ENCODE peak calls at places on chromosomes 13 and 19, in nine cellular contexts. One of them, this sample, is unnamed.

GRCh38 chr19:16258440-16258903 is 60.8 kb downstream of the AP1M1 start:
- DNase-seq in putamen: peak; percentile 45
- DNase-seq in small intestine: no peak
- DNase-seq in effector memory CD4-positive, alpha-beta T cell: no peak
- DNase-seq in lower leg skin: peak; percentile 68
- DNase-seq in stimulated activated CD4-positive, alpha-beta T cell treated with anti-CD3 and anti-CD28 coated beads, Interleukin-4, amount 100 ng/mL, for 4 hours: no peak
- DNase-seq in CD8-positive, alpha-beta memory T cell: no peak
- DNase-seq in stomach: peak; percentile 68
- DNase-seq in B cell: no peak
- DNase-seq in this sample: no peak

GRCh38 chr13:99471231-99472202 is 29.8 kb upstream of the TM9SF2 start:
- DNase-seq in lower leg skin: no peak
- DNase-seq in putamen: peak; percentile 25
- DNase-seq in CD8-positive, alpha-beta memory T cell: no peak
- DNase-seq in effector memory CD4-positive, alpha-beta T cell: no peak
- DNase-seq in B cell: no peak
- DNase-seq in stimulated activated CD4-positive, alpha-beta T cell treated with anti-CD3 and anti-CD28 coated beads, Interleukin-4, amount 100 ng/mL, for 4 hours: no peak
- DNase-seq in stomach: no peak
- DNase-seq in small intestine: no peak
- DNase-seq in this sample: no peak

GRCh38 chr19:23273022-23273593 is 22.9 kb upstream of the ZNF724 start:
- DNase-seq in small intestine: no peak
- DNase-seq in effector memory CD4-positive, alpha-beta T cell: no peak
- DNase-seq in CD8-positive, alpha-beta memory T cell: no peak
- DNase-seq in B cell: no peak
- DNase-seq in lower leg skin: no peak
- DNase-seq in stimulated activated CD4-positive, alpha-beta T cell treated with anti-CD3 and anti-CD28 coated beads, Interleukin-4, amount 100 ng/mL, for 4 hours: no peak
- DNase-seq in putamen: peak; percentile 22
- DNase-seq in stomach: no peak
- DNase-seq in this sample: peak; percentile 25

GRCh38 chr13:58239774-58240268 is 608.3 kb downstream of the PCDH17 start:
- DNase-seq in stomach: no peak
- DNase-seq in B cell: no peak
- DNase-seq in lower leg skin: no peak
- DNase-seq in effector memory CD4-positive, alpha-beta T cell: no peak
- DNase-seq in stimulated activated CD4-positive, alpha-beta T cell treated with anti-CD3 and anti-CD28 coated beads, Interleukin-4, amount 100 ng/mL, for 4 hours: no peak
- DNase-seq in small intestine: no peak
- DNase-seq in putamen: no peak
- DNase-seq in CD8-positive, alpha-beta memory T cell: no peak
- DNase-seq in this sample: no peak

GRCh38 chr13:33263976-33264619 is 21.5 kb downstream of the STARD13 start:
- DNase-seq in small intestine: no peak
- DNase-seq in effector memory CD4-positive, alpha-beta T cell: no peak
- DNase-seq in putamen: no peak
- DNase-seq in stomach: no peak
- DNase-seq in B cell: no peak
- DNase-seq in stimulated activated CD4-positive, alpha-beta T cell treated with anti-CD3 and anti-CD28 coated beads, Interleukin-4, amount 100 ng/mL, for 4 hours: no peak
- DNase-seq in CD8-positive, alpha-beta memory T cell: no peak
- DNase-seq in lower leg skin: no peak
- DNase-seq in this sample: no peak

GRCh38 chr19:19379527-19379926 is 25.9 kb upstream of the GATAD2A start:
- DNase-seq in effector memory CD4-positive, alpha-beta T cell: no peak
- DNase-seq in stimulated activated CD4-positive, alpha-beta T cell treated with anti-CD3 and anti-CD28 coated beads, Interleukin-4, amount 100 ng/mL, for 4 hours: no peak
- DNase-seq in small intestine: no peak
- DNase-seq in putamen: no peak
- DNase-seq in CD8-positive, alpha-beta memory T cell: no peak
- DNase-seq in B cell: no peak
- DNase-seq in lower leg skin: no peak
- DNase-seq in stomach: no peak
- DNase-seq in this sample: no peak

GRCh38 chr13:72686766-72687165 is 40.7 kb downstream of the MZT1 start:
- DNase-seq in stimulated activated CD4-positive, alpha-beta T cell treated with anti-CD3 and anti-CD28 coated beads, Interleukin-4, amount 100 ng/mL, for 4 hours: no peak
- DNase-seq in CD8-positive, alpha-beta memory T cell: no peak
- DNase-seq in stomach: no peak
- DNase-seq in putamen: no peak
- DNase-seq in lower leg skin: no peak
- DNase-seq in effector memory CD4-positive, alpha-beta T cell: no peak
- DNase-seq in small intestine: no peak
- DNase-seq in B cell: no peak
- DNase-seq in this sample: no peak

GRCh38 chr19:45820413-45821102 is 5.5 kb upstream of the RSPH6A start:
- DNase-seq in B cell: no peak
- DNase-seq in stomach: no peak
- DNase-seq in lower leg skin: no peak
- DNase-seq in putamen: no peak
- DNase-seq in small intestine: no peak
- DNase-seq in CD8-positive, alpha-beta memory T cell: no peak
- DNase-seq in stimulated activated CD4-positive, alpha-beta T cell treated with anti-CD3 and anti-CD28 coated beads, Interleukin-4, amount 100 ng/mL, for 4 hours: no peak
- DNase-seq in effector memory CD4-positive, alpha-beta T cell: no peak
- DNase-seq in this sample: no peak

GRCh38 chr19:14165986-14166385 is 29.6 kb upstream of the ASF1B start:
- DNase-seq in stomach: no peak
- DNase-seq in putamen: no peak
- DNase-seq in lower leg skin: no peak
- DNase-seq in B cell: no peak
- DNase-seq in effector memory CD4-positive, alpha-beta T cell: no peak
- DNase-seq in stimulated activated CD4-positive, alpha-beta T cell treated with anti-CD3 and anti-CD28 coated beads, Interleukin-4, amount 100 ng/mL, for 4 hours: no peak
- DNase-seq in CD8-positive, alpha-beta memory T cell: peak; percentile 32
- DNase-seq in small intestine: no peak
- DNase-seq in this sample: no peak

GRCh38 chr13:43134896-43135295 is 111.5 kb downstream of the DNAJC15 start:
- DNase-seq in stimulated activated CD4-positive, alpha-beta T cell treated with anti-CD3 and anti-CD28 coated beads, Interleukin-4, amount 100 ng/mL, for 4 hours: no peak
- DNase-seq in lower leg skin: no peak
- DNase-seq in effector memory CD4-positive, alpha-beta T cell: no peak
- DNase-seq in stomach: no peak
- DNase-seq in CD8-positive, alpha-beta memory T cell: no peak
- DNase-seq in small intestine: no peak
- DNase-seq in B cell: no peak
- DNase-seq in putamen: no peak
- DNase-seq in this sample: no peak

GRCh38 chr19:28670894-28671293 is 542.1 kb downstream of the UQCRFS1 start:
- DNase-seq in putamen: no peak
- DNase-seq in CD8-positive, alpha-beta memory T cell: no peak
- DNase-seq in stimulated activated CD4-positive, alpha-beta T cell treated with anti-CD3 and anti-CD28 coated beads, Interleukin-4, amount 100 ng/mL, for 4 hours: no peak
- DNase-seq in B cell: no peak
- DNase-seq in stomach: no peak
- DNase-seq in lower leg skin: no peak
- DNase-seq in effector memory CD4-positive, alpha-beta T cell: no peak
- DNase-seq in small intestine: no peak
- DNase-seq in this sample: no peak

GRCh38 chr19:14674764-14675163 is at the start of gene ADGRE3:
- DNase-seq in B cell: peak; percentile 47
- DNase-seq in putamen: no peak
- DNase-seq in small intestine: no peak
- DNase-seq in effector memory CD4-positive, alpha-beta T cell: no peak
- DNase-seq in stomach: no peak
- DNase-seq in stimulated activated CD4-positive, alpha-beta T cell treated with anti-CD3 and anti-CD28 coated beads, Interleukin-4, amount 100 ng/mL, for 4 hours: no peak
- DNase-seq in lower leg skin: no peak
- DNase-seq in CD8-positive, alpha-beta memory T cell: peak; percentile 13
- DNase-seq in this sample: no peak

GRCh38 chr13:76969488-76970365 is 21.4 kb downstream of the ACOD1 start:
- DNase-seq in stimulated activated CD4-positive, alpha-beta T cell treated with anti-CD3 and anti-CD28 coated beads, Interleukin-4, amount 100 ng/mL, for 4 hours: no peak
- DNase-seq in small intestine: no peak
- DNase-seq in effector memory CD4-positive, alpha-beta T cell: no peak
- DNase-seq in stomach: no peak
- DNase-seq in putamen: no peak
- DNase-seq in lower leg skin: no peak
- DNase-seq in B cell: no peak
- DNase-seq in CD8-positive, alpha-beta memory T cell: no peak
- DNase-seq in this sample: no peak

GRCh38 chr19:47107953-47108746 is 5.4 kb downstream of the ZC3H4 start:
- DNase-seq in effector memory CD4-positive, alpha-beta T cell: no peak
- DNase-seq in stimulated activated CD4-positive, alpha-beta T cell treated with anti-CD3 and anti-CD28 coated beads, Interleukin-4, amount 100 ng/mL, for 4 hours: no peak
- DNase-seq in small intestine: no peak
- DNase-seq in stomach: no peak
- DNase-seq in lower leg skin: no peak
- DNase-seq in putamen: peak; percentile 43
- DNase-seq in CD8-positive, alpha-beta memory T cell: no peak
- DNase-seq in B cell: no peak
- DNase-seq in this sample: no peak

GRCh38 chr19:18108897-18109296 is 11.3 kb downstream of the MAST3 start:
- DNase-seq in B cell: no peak
- DNase-seq in lower leg skin: no peak
- DNase-seq in small intestine: peak; percentile 93
- DNase-seq in stimulated activated CD4-positive, alpha-beta T cell treated with anti-CD3 and anti-CD28 coated beads, Interleukin-4, amount 100 ng/mL, for 4 hours: no peak
- DNase-seq in CD8-positive, alpha-beta memory T cell: no peak
- DNase-seq in stomach: no peak
- DNase-seq in putamen: no peak
- DNase-seq in effector memory CD4-positive, alpha-beta T cell: no peak
- DNase-seq in this sample: no peak

GRCh38 chr19:44788971-44789370 is 11.3 kb downstream of the CBLC start:
- DNase-seq in lower leg skin: no peak
- DNase-seq in CD8-positive, alpha-beta memory T cell: no peak
- DNase-seq in effector memory CD4-positive, alpha-beta T cell: no peak
- DNase-seq in stomach: no peak
- DNase-seq in stimulated activated CD4-positive, alpha-beta T cell treated with anti-CD3 and anti-CD28 coated beads, Interleukin-4, amount 100 ng/mL, for 4 hours: no peak
- DNase-seq in small intestine: no peak
- DNase-seq in B cell: no peak
- DNase-seq in putamen: no peak
- DNase-seq in this sample: no peak

GRCh38 chr19:8145969-8146368 is 3.4 kb downstream of the FBN3 start:
- DNase-seq in effector memory CD4-positive, alpha-beta T cell: no peak
- DNase-seq in putamen: no peak
- DNase-seq in lower leg skin: no peak
- DNase-seq in small intestine: peak; percentile 32
- DNase-seq in CD8-positive, alpha-beta memory T cell: no peak
- DNase-seq in stimulated activated CD4-positive, alpha-beta T cell treated with anti-CD3 and anti-CD28 coated beads, Interleukin-4, amount 100 ng/mL, for 4 hours: no peak
- DNase-seq in B cell: no peak
- DNase-seq in stomach: no peak
- DNase-seq in this sample: no peak

GRCh38 chr19:33175156-33175782 is 18.9 kb upstream of the LRP3 start:
- DNase-seq in stomach: no peak
- DNase-seq in small intestine: no peak
- DNase-seq in effector memory CD4-positive, alpha-beta T cell: no peak
- DNase-seq in B cell: no peak
- DNase-seq in stimulated activated CD4-positive, alpha-beta T cell treated with anti-CD3 and anti-CD28 coated beads, Interleukin-4, amount 100 ng/mL, for 4 hours: no peak
- DNase-seq in putamen: no peak
- DNase-seq in CD8-positive, alpha-beta memory T cell: no peak
- DNase-seq in lower leg skin: no peak
- DNase-seq in this sample: no peak

GRCh38 chr19:42154471-42155323 is 22.5 kb upstream of the POU2F2 start:
- DNase-seq in effector memory CD4-positive, alpha-beta T cell: no peak
- DNase-seq in stomach: no peak
- DNase-seq in small intestine: no peak
- DNase-seq in putamen: no peak
- DNase-seq in B cell: no peak
- DNase-seq in lower leg skin: no peak
- DNase-seq in CD8-positive, alpha-beta memory T cell: no peak
- DNase-seq in stimulated activated CD4-positive, alpha-beta T cell treated with anti-CD3 and anti-CD28 coated beads, Interleukin-4, amount 100 ng/mL, for 4 hours: no peak
- DNase-seq in this sample: no peak

GRCh38 chr13:49395416-49396277 is 48.2 kb downstream of the CAB39L start:
- DNase-seq in putamen: no peak
- DNase-seq in CD8-positive, alpha-beta memory T cell: no peak
- DNase-seq in stimulated activated CD4-positive, alpha-beta T cell treated with anti-CD3 and anti-CD28 coated beads, Interleukin-4, amount 100 ng/mL, for 4 hours: no peak
- DNase-seq in small intestine: no peak
- DNase-seq in B cell: no peak
- DNase-seq in lower leg skin: peak; percentile 29
- DNase-seq in effector memory CD4-positive, alpha-beta T cell: no peak
- DNase-seq in stomach: no peak
- DNase-seq in this sample: peak; percentile 42

GRCh38 chr19:17136026-17136425 is 60.4 kb downstream of the MYO9B start:
- DNase-seq in CD8-positive, alpha-beta memory T cell: no peak
- DNase-seq in stomach: no peak
- DNase-seq in B cell: no peak
- DNase-seq in effector memory CD4-positive, alpha-beta T cell: no peak
- DNase-seq in stimulated activated CD4-positive, alpha-beta T cell treated with anti-CD3 and anti-CD28 coated beads, Interleukin-4, amount 100 ng/mL, for 4 hours: no peak
- DNase-seq in lower leg skin: no peak
- DNase-seq in putamen: no peak
- DNase-seq in small intestine: no peak
- DNase-seq in this sample: no peak

GRCh38 chr19:8573316-8573715 is 3.9 kb downstream of the MYO1F start:
- DNase-seq in lower leg skin: no peak
- DNase-seq in effector memory CD4-positive, alpha-beta T cell: no peak
- DNase-seq in CD8-positive, alpha-beta memory T cell: peak; percentile 34
- DNase-seq in stomach: no peak
- DNase-seq in small intestine: no peak
- DNase-seq in putamen: no peak
- DNase-seq in B cell: no peak
- DNase-seq in stimulated activated CD4-positive, alpha-beta T cell treated with anti-CD3 and anti-CD28 coated beads, Interleukin-4, amount 100 ng/mL, for 4 hours: no peak
- DNase-seq in this sample: no peak

GRCh38 chr19:16836115-16836905 is 7.1 kb downstream of the SIN3B start:
- DNase-seq in stimulated activated CD4-positive, alpha-beta T cell treated with anti-CD3 and anti-CD28 coated beads, Interleukin-4, amount 100 ng/mL, for 4 hours: no peak
- DNase-seq in stomach: no peak
- DNase-seq in putamen: no peak
- DNase-seq in lower leg skin: no peak
- DNase-seq in small intestine: no peak
- DNase-seq in effector memory CD4-positive, alpha-beta T cell: no peak
- DNase-seq in CD8-positive, alpha-beta memory T cell: no peak
- DNase-seq in B cell: peak; percentile 69
- DNase-seq in this sample: peak; percentile 30

GRCh38 chr13:101289764-101290163 is 126.5 kb downstream of the NALCN start:
- DNase-seq in B cell: no peak
- DNase-seq in stomach: no peak
- DNase-seq in stimulated activated CD4-positive, alpha-beta T cell treated with anti-CD3 and anti-CD28 coated beads, Interleukin-4, amount 100 ng/mL, for 4 hours: no peak
- DNase-seq in small intestine: peak; percentile 6
- DNase-seq in putamen: peak; percentile 58
- DNase-seq in effector memory CD4-positive, alpha-beta T cell: no peak
- DNase-seq in CD8-positive, alpha-beta memory T cell: no peak
- DNase-seq in lower leg skin: no peak
- DNase-seq in this sample: no peak

GRCh38 chr19:3187662-3188511 is 2.2 kb downstream of the NCLN start:
- DNase-seq in effector memory CD4-positive, alpha-beta T cell: no peak
- DNase-seq in CD8-positive, alpha-beta memory T cell: no peak
- DNase-seq in small intestine: peak; percentile 62
- DNase-seq in stimulated activated CD4-positive, alpha-beta T cell treated with anti-CD3 and anti-CD28 coated beads, Interleukin-4, amount 100 ng/mL, for 4 hours: no peak
- DNase-seq in lower leg skin: no peak
- DNase-seq in stomach: no peak
- DNase-seq in B cell: no peak
- DNase-seq in putamen: no peak
- DNase-seq in this sample: no peak

GRCh38 chr13:101554420-101555125 is 102.1 kb downstream of the ITGBL1 start:
- DNase-seq in lower leg skin: no peak
- DNase-seq in CD8-positive, alpha-beta memory T cell: no peak
- DNase-seq in effector memory CD4-positive, alpha-beta T cell: no peak
- DNase-seq in putamen: no peak
- DNase-seq in B cell: no peak
- DNase-seq in stimulated activated CD4-positive, alpha-beta T cell treated with anti-CD3 and anti-CD28 coated beads, Interleukin-4, amount 100 ng/mL, for 4 hours: no peak
- DNase-seq in small intestine: no peak
- DNase-seq in stomach: no peak
- DNase-seq in this sample: no peak

GRCh38 chr19:29881386-29881785 is 60.7 kb upstream of the URI1 start:
- DNase-seq in CD8-positive, alpha-beta memory T cell: no peak
- DNase-seq in B cell: no peak
- DNase-seq in small intestine: no peak
- DNase-seq in putamen: no peak
- DNase-seq in lower leg skin: no peak
- DNase-seq in effector memory CD4-positive, alpha-beta T cell: no peak
- DNase-seq in stomach: no peak
- DNase-seq in stimulated activated CD4-positive, alpha-beta T cell treated with anti-CD3 and anti-CD28 coated beads, Interleukin-4, amount 100 ng/mL, for 4 hours: no peak
- DNase-seq in this sample: no peak

GRCh38 chr19:14248578-14249011 is 42.6 kb upstream of the ADGRL1 start:
- DNase-seq in stimulated activated CD4-positive, alpha-beta T cell treated with anti-CD3 and anti-CD28 coated beads, Interleukin-4, amount 100 ng/mL, for 4 hours: peak; percentile 40
- DNase-seq in stomach: no peak
- DNase-seq in putamen: peak; percentile 74
- DNase-seq in lower leg skin: no peak
- DNase-seq in B cell: no peak
- DNase-seq in CD8-positive, alpha-beta memory T cell: peak; percentile 9
- DNase-seq in effector memory CD4-positive, alpha-beta T cell: no peak
- DNase-seq in small intestine: peak; percentile 11
- DNase-seq in this sample: peak; percentile 4

GRCh38 chr13:114010401-114011101 is 36.7 kb upstream of the C13orf46 start:
- DNase-seq in putamen: no peak
- DNase-seq in stomach: no peak
- DNase-seq in stimulated activated CD4-positive, alpha-beta T cell treated with anti-CD3 and anti-CD28 coated beads, Interleukin-4, amount 100 ng/mL, for 4 hours: no peak
- DNase-seq in small intestine: no peak
- DNase-seq in effector memory CD4-positive, alpha-beta T cell: no peak
- DNase-seq in CD8-positive, alpha-beta memory T cell: no peak
- DNase-seq in lower leg skin: no peak
- DNase-seq in B cell: no peak
- DNase-seq in this sample: no peak

GRCh38 chr19:8089664-8090601 is 37.4 kb downstream of the CCL25 start:
- DNase-seq in effector memory CD4-positive, alpha-beta T cell: no peak
- DNase-seq in small intestine: no peak
- DNase-seq in putamen: no peak
- DNase-seq in B cell: no peak
- DNase-seq in stomach: no peak
- DNase-seq in lower leg skin: no peak
- DNase-seq in CD8-positive, alpha-beta memory T cell: no peak
- DNase-seq in stimulated activated CD4-positive, alpha-beta T cell treated with anti-CD3 and anti-CD28 coated beads, Interleukin-4, amount 100 ng/mL, for 4 hours: no peak
- DNase-seq in this sample: no peak